ENCODE peak calls at places on chromosome 10, in four cellular contexts. G is dermis blood vessel endothelial cell, B is NCI-H2171 treated with DMSO at 0.1 percent for 48 hours, A is Caki2. W is an unnamed sample.

GRCh38 chr10:122426834-122427233 is 27.6 kb upstream of the ARMS2 start:
- DNase-seq in G (no peak), B (no peak), A (no peak), W (no peak)

GRCh38 chr10:70890917-70891431 is 2.6 kb upstream of the PCBD1 start:
- DNase-seq in G (no peak), B (no peak), A (no peak), W (no peak)

GRCh38 chr10:6148251-6148691 is 54.5 kb upstream of the PFKFB3 start:
- DNase-seq in G (no peak), B (no peak), A (no peak), W (no peak)

GRCh38 chr10:86226801-86227201 is 139.8 kb downstream of the GRID1 start:
- DNase-seq in G (no peak), B (no peak), A (no peak), W (no peak)

GRCh38 chr10:30929901-30930520 is 101.7 kb downstream of the ZNF438 start:
- DNase-seq in G (no peak), B (no peak), A (no peak), W (no peak)

GRCh38 chr10:110405401-110405800 is 92.3 kb upstream of the DUSP5 start:
- DNase-seq in G (no peak), B (no peak), A (no peak), W (peak)

GRCh38 chr10:47026301-47027107 is 115.3 kb downstream of the PTPN20 start:
- DNase-seq in G (no peak), B (no peak), A (no peak), W (no peak)

GRCh38 chr10:129627442-129627841 is 160.4 kb downstream of the MGMT start:
- DNase-seq in G (peak), B (no peak), A (no peak), W (no peak)

GRCh38 chr10:49140306-49141175 is 6.7 kb upstream of the FAM170B start:
- DNase-seq in G (no peak), B (no peak), A (no peak), W (no peak)

GRCh38 chr10:13894412-13895093 is 307.8 kb downstream of the PRPF18 start:
- DNase-seq in G (peak), B (no peak), A (no peak), W (no peak)

GRCh38 chr10:125783957-125784356 is 8.3 kb upstream of the MMP21 start:
- DNase-seq in G (no peak), B (no peak), A (no peak), W (no peak)

GRCh38 chr10:110414563-110415309 is 83.0 kb upstream of the DUSP5 start:
- DNase-seq in G (peak), B (peak), A (peak), W (peak)

GRCh38 chr10:94286898-94287297 is 75.8 kb downstream of the NOC3L start:
- DNase-seq in G (peak), B (no peak), A (no peak), W (peak)

GRCh38 chr10:4459531-4459930 is 366.5 kb upstream of the AKR1E2 start:
- DNase-seq in G (no peak), B (no peak), A (no peak), W (peak)

GRCh38 chr10:14611971-14612693 is 162.6 kb downstream of the FAM107B start:
- DNase-seq in G (no peak), B (no peak), A (peak), W (no peak)

GRCh38 chr10:76874151-76874550 is 763.5 kb downstream of the KCNMA1 start:
- DNase-seq in G (no peak), B (no peak), A (no peak), W (no peak)

GRCh38 chr10:97813311-97813710 is 36.3 kb upstream of the GOLGA7B start:
- DNase-seq in G (no peak), B (no peak), A (no peak), W (no peak)

W was measured in iris pigment epithelial cell.